ENCODE peak calls at places on chromosomes 5 and 9, in ten cellular contexts. One of them, this sample, is unnamed.

GRCh38 chr5:14777187-14777586 is 94.4 kb downstream of the ANKH start:
- DNase-seq in stimulated activated CD8-positive, alpha-beta memory T cell treated with anti-CD3 and anti-CD28 coated beads, Interleukin-4, amount 100 ng/mL, for 48 hours: no peak
- DNase-seq in kidney: no peak
- DNase-seq in amniotic stem cell: no peak
- DNase-seq in RCC 7860: no peak
- DNase-seq in retina: no peak
- DNase-seq in colonic mucosa: no peak
- DNase-seq in HTR-8/SVneo: no peak
- DNase-seq in NCI-H2081: no peak
- DNase-seq in cardiac fibroblast: no peak
- DNase-seq in this sample: no peak

GRCh38 chr9:16982780-16983179 is 112.3 kb upstream of the BNC2 start:
- DNase-seq in stimulated activated CD8-positive, alpha-beta memory T cell treated with anti-CD3 and anti-CD28 coated beads, Interleukin-4, amount 100 ng/mL, for 48 hours: no peak
- DNase-seq in kidney: no peak
- DNase-seq in amniotic stem cell: no peak
- DNase-seq in RCC 7860: no peak
- DNase-seq in retina: no peak
- DNase-seq in colonic mucosa: no peak
- DNase-seq in HTR-8/SVneo: no peak
- DNase-seq in NCI-H2081: no peak
- DNase-seq in cardiac fibroblast: no peak
- DNase-seq in this sample: no peak

GRCh38 chr5:2258861-2259260 is 376.1 kb upstream of the IRX4 start:
- DNase-seq in stimulated activated CD8-positive, alpha-beta memory T cell treated with anti-CD3 and anti-CD28 coated beads, Interleukin-4, amount 100 ng/mL, for 48 hours: no peak
- DNase-seq in kidney: no peak
- DNase-seq in amniotic stem cell: no peak
- DNase-seq in RCC 7860: no peak
- DNase-seq in retina: no peak
- DNase-seq in colonic mucosa: no peak
- DNase-seq in HTR-8/SVneo: no peak
- DNase-seq in NCI-H2081: no peak
- DNase-seq in cardiac fibroblast: no peak
- DNase-seq in this sample: no peak

GRCh38 chr9:19119801-19120440 is 7.4 kb downstream of the PLIN2 start:
- DNase-seq in stimulated activated CD8-positive, alpha-beta memory T cell treated with anti-CD3 and anti-CD28 coated beads, Interleukin-4, amount 100 ng/mL, for 48 hours: no peak
- DNase-seq in kidney: no peak
- DNase-seq in amniotic stem cell: no peak
- DNase-seq in RCC 7860: no peak
- DNase-seq in retina: no peak
- DNase-seq in colonic mucosa: no peak
- DNase-seq in HTR-8/SVneo: no peak
- DNase-seq in NCI-H2081: no peak
- DNase-seq in cardiac fibroblast: no peak
- DNase-seq in this sample: no peak

GRCh38 chr5:145587308-145588071 is 247.7 kb downstream of the PRELID2 start:
- DNase-seq in stimulated activated CD8-positive, alpha-beta memory T cell treated with anti-CD3 and anti-CD28 coated beads, Interleukin-4, amount 100 ng/mL, for 48 hours: no peak
- DNase-seq in kidney: no peak
- DNase-seq in amniotic stem cell: peak; percentile 88
- DNase-seq in RCC 7860: peak; percentile 74
- DNase-seq in retina: no peak
- DNase-seq in colonic mucosa: no peak
- DNase-seq in HTR-8/SVneo: peak; percentile 20
- DNase-seq in NCI-H2081: no peak
- DNase-seq in cardiac fibroblast: peak; percentile 95
- DNase-seq in this sample: no peak

GRCh38 chr9:105259731-105260612 is 15.5 kb downstream of the SLC44A1 start:
- DNase-seq in stimulated activated CD8-positive, alpha-beta memory T cell treated with anti-CD3 and anti-CD28 coated beads, Interleukin-4, amount 100 ng/mL, for 48 hours: no peak
- DNase-seq in kidney: no peak
- DNase-seq in amniotic stem cell: no peak
- DNase-seq in RCC 7860: no peak
- DNase-seq in retina: no peak
- DNase-seq in colonic mucosa: no peak
- DNase-seq in HTR-8/SVneo: no peak
- DNase-seq in NCI-H2081: no peak
- DNase-seq in cardiac fibroblast: no peak
- DNase-seq in this sample: no peak

GRCh38 chr5:158155087-158155486 is 296.1 kb upstream of the CLINT1 start:
- DNase-seq in stimulated activated CD8-positive, alpha-beta memory T cell treated with anti-CD3 and anti-CD28 coated beads, Interleukin-4, amount 100 ng/mL, for 48 hours: no peak
- DNase-seq in kidney: no peak
- DNase-seq in amniotic stem cell: no peak
- DNase-seq in RCC 7860: no peak
- DNase-seq in retina: no peak
- DNase-seq in colonic mucosa: no peak
- DNase-seq in HTR-8/SVneo: no peak
- DNase-seq in NCI-H2081: no peak
- DNase-seq in cardiac fibroblast: no peak
- DNase-seq in this sample: no peak

GRCh38 chr9:77019010-77019809 is at the start of gene FOXB2:
- DNase-seq in stimulated activated CD8-positive, alpha-beta memory T cell treated with anti-CD3 and anti-CD28 coated beads, Interleukin-4, amount 100 ng/mL, for 48 hours: peak; percentile 23
- DNase-seq in kidney: no peak
- DNase-seq in amniotic stem cell: no peak
- DNase-seq in RCC 7860: no peak
- DNase-seq in retina: peak; percentile 72
- DNase-seq in colonic mucosa: no peak
- DNase-seq in HTR-8/SVneo: no peak
- DNase-seq in NCI-H2081: no peak
- DNase-seq in cardiac fibroblast: no peak
- DNase-seq in this sample: no peak

GRCh38 chr9:31355159-31355882 is 1029.1 kb upstream of the ACO1 start:
- DNase-seq in stimulated activated CD8-positive, alpha-beta memory T cell treated with anti-CD3 and anti-CD28 coated beads, Interleukin-4, amount 100 ng/mL, for 48 hours: no peak
- DNase-seq in kidney: no peak
- DNase-seq in amniotic stem cell: no peak
- DNase-seq in RCC 7860: no peak
- DNase-seq in retina: no peak
- DNase-seq in colonic mucosa: no peak
- DNase-seq in HTR-8/SVneo: no peak
- DNase-seq in NCI-H2081: no peak
- DNase-seq in cardiac fibroblast: no peak
- DNase-seq in this sample: no peak

GRCh38 chr5:14102666-14103065 is 40.5 kb upstream of the TRIO start:
- DNase-seq in stimulated activated CD8-positive, alpha-beta memory T cell treated with anti-CD3 and anti-CD28 coated beads, Interleukin-4, amount 100 ng/mL, for 48 hours: no peak
- DNase-seq in kidney: no peak
- DNase-seq in amniotic stem cell: no peak
- DNase-seq in RCC 7860: no peak
- DNase-seq in retina: no peak
- DNase-seq in colonic mucosa: no peak
- DNase-seq in HTR-8/SVneo: no peak
- DNase-seq in NCI-H2081: no peak
- DNase-seq in cardiac fibroblast: no peak
- DNase-seq in this sample: no peak

GRCh38 chr5:169911448-169912212 is 68.7 kb downstream of the INSYN2B start:
- DNase-seq in stimulated activated CD8-positive, alpha-beta memory T cell treated with anti-CD3 and anti-CD28 coated beads, Interleukin-4, amount 100 ng/mL, for 48 hours: no peak
- DNase-seq in kidney: no peak
- DNase-seq in amniotic stem cell: no peak
- DNase-seq in RCC 7860: no peak
- DNase-seq in retina: no peak
- DNase-seq in colonic mucosa: no peak
- DNase-seq in HTR-8/SVneo: no peak
- DNase-seq in NCI-H2081: no peak
- DNase-seq in cardiac fibroblast: no peak
- DNase-seq in this sample: no peak

GRCh38 chr9:81410201-81410600 is 279.1 kb downstream of the TLE1 start:
- DNase-seq in stimulated activated CD8-positive, alpha-beta memory T cell treated with anti-CD3 and anti-CD28 coated beads, Interleukin-4, amount 100 ng/mL, for 48 hours: no peak
- DNase-seq in kidney: no peak
- DNase-seq in amniotic stem cell: peak; percentile 32
- DNase-seq in RCC 7860: peak; percentile 86
- DNase-seq in retina: no peak
- DNase-seq in colonic mucosa: no peak
- DNase-seq in HTR-8/SVneo: peak; percentile 5
- DNase-seq in NCI-H2081: no peak
- DNase-seq in cardiac fibroblast: peak; percentile 87
- DNase-seq in this sample: no peak

GRCh38 chr9:24698864-24699518 is 153.3 kb upstream of the IZUMO3 start:
- DNase-seq in stimulated activated CD8-positive, alpha-beta memory T cell treated with anti-CD3 and anti-CD28 coated beads, Interleukin-4, amount 100 ng/mL, for 48 hours: no peak
- DNase-seq in kidney: no peak
- DNase-seq in amniotic stem cell: no peak
- DNase-seq in RCC 7860: no peak
- DNase-seq in retina: no peak
- DNase-seq in colonic mucosa: no peak
- DNase-seq in HTR-8/SVneo: peak; percentile 0
- DNase-seq in NCI-H2081: no peak
- DNase-seq in cardiac fibroblast: no peak
- DNase-seq in this sample: no peak

GRCh38 chr9:92948032-92948534 is 760 bp downstream of the FGD3 start:
- DNase-seq in stimulated activated CD8-positive, alpha-beta memory T cell treated with anti-CD3 and anti-CD28 coated beads, Interleukin-4, amount 100 ng/mL, for 48 hours: no peak
- DNase-seq in kidney: no peak
- DNase-seq in amniotic stem cell: no peak
- DNase-seq in RCC 7860: no peak
- DNase-seq in retina: no peak
- DNase-seq in colonic mucosa: no peak
- DNase-seq in HTR-8/SVneo: no peak
- DNase-seq in NCI-H2081: no peak
- DNase-seq in cardiac fibroblast: no peak
- DNase-seq in this sample: no peak

GRCh38 chr9:36150529-36151305 is 14.2 kb downstream of the GLIPR2 start:
- DNase-seq in stimulated activated CD8-positive, alpha-beta memory T cell treated with anti-CD3 and anti-CD28 coated beads, Interleukin-4, amount 100 ng/mL, for 48 hours: no peak
- DNase-seq in kidney: peak; percentile 43
- DNase-seq in amniotic stem cell: no peak
- DNase-seq in RCC 7860: no peak
- DNase-seq in retina: no peak
- DNase-seq in colonic mucosa: no peak
- DNase-seq in HTR-8/SVneo: no peak
- DNase-seq in NCI-H2081: no peak
- DNase-seq in cardiac fibroblast: peak; percentile 43
- DNase-seq in this sample: no peak

GRCh38 chr9:92538541-92538940 is 2.8 kb upstream of the ECM2 start:
- DNase-seq in stimulated activated CD8-positive, alpha-beta memory T cell treated with anti-CD3 and anti-CD28 coated beads, Interleukin-4, amount 100 ng/mL, for 48 hours: no peak
- DNase-seq in kidney: no peak
- DNase-seq in amniotic stem cell: no peak
- DNase-seq in RCC 7860: no peak
- DNase-seq in retina: no peak
- DNase-seq in colonic mucosa: no peak
- DNase-seq in HTR-8/SVneo: no peak
- DNase-seq in NCI-H2081: no peak
- DNase-seq in cardiac fibroblast: peak; percentile 75
- DNase-seq in this sample: no peak

GRCh38 chr5:115586525-115587146 is 15.6 kb downstream of the TICAM2 start:
- DNase-seq in stimulated activated CD8-positive, alpha-beta memory T cell treated with anti-CD3 and anti-CD28 coated beads, Interleukin-4, amount 100 ng/mL, for 48 hours: no peak
- DNase-seq in kidney: no peak
- DNase-seq in amniotic stem cell: no peak
- DNase-seq in RCC 7860: peak; percentile 34
- DNase-seq in retina: no peak
- DNase-seq in colonic mucosa: no peak
- DNase-seq in HTR-8/SVneo: peak; percentile 18
- DNase-seq in NCI-H2081: peak; percentile 8
- DNase-seq in cardiac fibroblast: peak; percentile 71
- DNase-seq in this sample: no peak

GRCh38 chr5:32275421-32275765 is 37.3 kb downstream of the MTMR12 start:
- DNase-seq in stimulated activated CD8-positive, alpha-beta memory T cell treated with anti-CD3 and anti-CD28 coated beads, Interleukin-4, amount 100 ng/mL, for 48 hours: no peak
- DNase-seq in kidney: no peak
- DNase-seq in amniotic stem cell: no peak
- DNase-seq in RCC 7860: no peak
- DNase-seq in retina: no peak
- DNase-seq in colonic mucosa: no peak
- DNase-seq in HTR-8/SVneo: no peak
- DNase-seq in NCI-H2081: no peak
- DNase-seq in cardiac fibroblast: peak; percentile 36
- DNase-seq in this sample: no peak

GRCh38 chr9:115063058-115063850 is 54.7 kb downstream of the TNC start:
- DNase-seq in stimulated activated CD8-positive, alpha-beta memory T cell treated with anti-CD3 and anti-CD28 coated beads, Interleukin-4, amount 100 ng/mL, for 48 hours: no peak
- DNase-seq in kidney: no peak
- DNase-seq in amniotic stem cell: peak; percentile 51
- DNase-seq in RCC 7860: no peak
- DNase-seq in retina: no peak
- DNase-seq in colonic mucosa: no peak
- DNase-seq in HTR-8/SVneo: no peak
- DNase-seq in NCI-H2081: no peak
- DNase-seq in cardiac fibroblast: peak; percentile 34
- DNase-seq in this sample: no peak

GRCh38 chr9:93587651-93588347 is 11.4 kb downstream of the PHF2 start:
- DNase-seq in stimulated activated CD8-positive, alpha-beta memory T cell treated with anti-CD3 and anti-CD28 coated beads, Interleukin-4, amount 100 ng/mL, for 48 hours: peak; percentile 16
- DNase-seq in kidney: no peak
- DNase-seq in amniotic stem cell: no peak
- DNase-seq in RCC 7860: no peak
- DNase-seq in retina: no peak
- DNase-seq in colonic mucosa: no peak
- DNase-seq in HTR-8/SVneo: no peak
- DNase-seq in NCI-H2081: no peak
- DNase-seq in cardiac fibroblast: no peak
- DNase-seq in this sample: no peak

GRCh38 chr5:140245354-140245753 is 57.5 kb downstream of the PFDN1 start:
- DNase-seq in stimulated activated CD8-positive, alpha-beta memory T cell treated with anti-CD3 and anti-CD28 coated beads, Interleukin-4, amount 100 ng/mL, for 48 hours: no peak
- DNase-seq in kidney: no peak
- DNase-seq in amniotic stem cell: no peak
- DNase-seq in RCC 7860: no peak
- DNase-seq in retina: no peak
- DNase-seq in colonic mucosa: no peak
- DNase-seq in HTR-8/SVneo: no peak
- DNase-seq in NCI-H2081: no peak
- DNase-seq in cardiac fibroblast: peak; percentile 60
- DNase-seq in this sample: no peak

GRCh38 chr5:124745367-124746251 is 830 bp downstream of the ZNF608 start:
- DNase-seq in stimulated activated CD8-positive, alpha-beta memory T cell treated with anti-CD3 and anti-CD28 coated beads, Interleukin-4, amount 100 ng/mL, for 48 hours: no peak
- DNase-seq in kidney: no peak
- DNase-seq in amniotic stem cell: no peak
- DNase-seq in RCC 7860: peak; percentile 60
- DNase-seq in retina: peak; percentile 54
- DNase-seq in colonic mucosa: no peak
- DNase-seq in HTR-8/SVneo: no peak
- DNase-seq in NCI-H2081: no peak
- DNase-seq in cardiac fibroblast: peak; percentile 64
- DNase-seq in this sample: no peak

This sample was measured in activated CD4-positive, alpha-beta T cell treated with anti-CD3 and anti-CD28 coated beads, Interleukin-2, amount 50 U/mL, for 4 hours.